ENCODE peak calls at places on chromosomes 16 and 17, in nine cellular contexts. One of them, this sample, is unnamed.

GRCh38 chr17:57261084-57261461 is 4.8 kb downstream of the MSI2 start:
- DNase-seq in mesothelial cell of epicardium: no peak
- DNase-seq in CD8-positive, alpha-beta T cell: no peak
- DNase-seq in BJ: no peak
- DNase-seq in MCF 10A: no peak
- DNase-seq in bronchial epithelial cell: no peak
- DNase-seq in Caco-2: no peak
- DNase-seq in body of pancreas: no peak
- DNase-seq in dorsolateral prefrontal cortex: no peak
- DNase-seq in this sample: no peak

GRCh38 chr16:84514874-84515835 is 10.7 kb upstream of the MEAK7 start:
- DNase-seq in bronchial epithelial cell: no peak
- DNase-seq in CD8-positive, alpha-beta T cell: peak
- DNase-seq in dorsolateral prefrontal cortex: no peak
- DNase-seq in Caco-2: peak
- DNase-seq in MCF 10A: no peak
- DNase-seq in BJ: no peak
- DNase-seq in body of pancreas: no peak
- DNase-seq in mesothelial cell of epicardium: no peak
- DNase-seq in this sample: peak

GRCh38 chr17:44543213-44543904 is 13.9 kb upstream of the FZD2 start:
- DNase-seq in CD8-positive, alpha-beta T cell: no peak
- DNase-seq in body of pancreas: no peak
- DNase-seq in dorsolateral prefrontal cortex: no peak
- DNase-seq in mesothelial cell of epicardium: peak
- DNase-seq in BJ: peak
- DNase-seq in MCF 10A: peak
- DNase-seq in bronchial epithelial cell: peak
- DNase-seq in Caco-2: peak
- DNase-seq in this sample: no peak

GRCh38 chr16:77376358-77376757 is 58.5 kb downstream of the ADAMTS18 start:
- DNase-seq in mesothelial cell of epicardium: no peak
- DNase-seq in bronchial epithelial cell: no peak
- DNase-seq in dorsolateral prefrontal cortex: no peak
- DNase-seq in Caco-2: no peak
- DNase-seq in CD8-positive, alpha-beta T cell: no peak
- DNase-seq in body of pancreas: no peak
- DNase-seq in MCF 10A: peak
- DNase-seq in BJ: no peak
- DNase-seq in this sample: no peak

GRCh38 chr17:6303664-6304063 is 131.3 kb downstream of the AIPL1 start:
- DNase-seq in MCF 10A: peak
- DNase-seq in mesothelial cell of epicardium: peak
- DNase-seq in CD8-positive, alpha-beta T cell: no peak
- DNase-seq in dorsolateral prefrontal cortex: no peak
- DNase-seq in Caco-2: peak
- DNase-seq in body of pancreas: no peak
- DNase-seq in bronchial epithelial cell: peak
- DNase-seq in BJ: no peak
- DNase-seq in this sample: no peak

GRCh38 chr17:33922971-33923370 is 332.1 kb upstream of the CCL2 start:
- DNase-seq in CD8-positive, alpha-beta T cell: no peak
- DNase-seq in dorsolateral prefrontal cortex: no peak
- DNase-seq in body of pancreas: no peak
- DNase-seq in BJ: no peak
- DNase-seq in mesothelial cell of epicardium: no peak
- DNase-seq in MCF 10A: no peak
- DNase-seq in bronchial epithelial cell: no peak
- DNase-seq in Caco-2: no peak
- DNase-seq in this sample: no peak

GRCh38 chr17:2191785-2192184 is 111.8 kb downstream of the SMG6 start:
- DNase-seq in Caco-2: no peak
- DNase-seq in body of pancreas: no peak
- DNase-seq in BJ: no peak
- DNase-seq in CD8-positive, alpha-beta T cell: no peak
- DNase-seq in MCF 10A: no peak
- DNase-seq in mesothelial cell of epicardium: no peak
- DNase-seq in bronchial epithelial cell: no peak
- DNase-seq in dorsolateral prefrontal cortex: no peak
- DNase-seq in this sample: no peak

GRCh38 chr16:77344306-77344705 is 90.5 kb downstream of the ADAMTS18 start:
- DNase-seq in bronchial epithelial cell: no peak
- DNase-seq in CD8-positive, alpha-beta T cell: no peak
- DNase-seq in MCF 10A: no peak
- DNase-seq in Caco-2: no peak
- DNase-seq in body of pancreas: no peak
- DNase-seq in BJ: no peak
- DNase-seq in dorsolateral prefrontal cortex: no peak
- DNase-seq in mesothelial cell of epicardium: no peak
- DNase-seq in this sample: no peak

GRCh38 chr16:2027024-2028010 is 615 bp downstream of the NHERF2 start:
- DNase-seq in BJ: no peak
- DNase-seq in body of pancreas: no peak
- DNase-seq in MCF 10A: no peak
- DNase-seq in dorsolateral prefrontal cortex: peak
- DNase-seq in CD8-positive, alpha-beta T cell: no peak
- DNase-seq in mesothelial cell of epicardium: no peak
- DNase-seq in bronchial epithelial cell: peak
- DNase-seq in Caco-2: peak
- DNase-seq in this sample: no peak

GRCh38 chr16:7086842-7087616 is 245.6 kb upstream of the RBFOX1 start:
- DNase-seq in CD8-positive, alpha-beta T cell: no peak
- DNase-seq in mesothelial cell of epicardium: peak
- DNase-seq in dorsolateral prefrontal cortex: peak
- DNase-seq in Caco-2: peak
- DNase-seq in MCF 10A: no peak
- DNase-seq in BJ: no peak
- DNase-seq in body of pancreas: no peak
- DNase-seq in bronchial epithelial cell: no peak
- DNase-seq in this sample: no peak

GRCh38 chr16:20814761-20815160 is 8.4 kb downstream of the REXO5 start:
- DNase-seq in CD8-positive, alpha-beta T cell: no peak
- DNase-seq in MCF 10A: no peak
- DNase-seq in body of pancreas: no peak
- DNase-seq in dorsolateral prefrontal cortex: no peak
- DNase-seq in Caco-2: no peak
- DNase-seq in bronchial epithelial cell: no peak
- DNase-seq in BJ: no peak
- DNase-seq in mesothelial cell of epicardium: no peak
- DNase-seq in this sample: no peak

GRCh38 chr16:21628772-21629171 is 23.6 kb downstream of the IGSF6 start:
- DNase-seq in mesothelial cell of epicardium: no peak
- DNase-seq in bronchial epithelial cell: no peak
- DNase-seq in dorsolateral prefrontal cortex: no peak
- DNase-seq in CD8-positive, alpha-beta T cell: no peak
- DNase-seq in MCF 10A: no peak
- DNase-seq in body of pancreas: no peak
- DNase-seq in BJ: peak
- DNase-seq in Caco-2: no peak
- DNase-seq in this sample: no peak

GRCh38 chr17:63120406-63120805 is 154.4 kb downstream of the TANC2 start:
- DNase-seq in dorsolateral prefrontal cortex: no peak
- DNase-seq in bronchial epithelial cell: peak
- DNase-seq in CD8-positive, alpha-beta T cell: no peak
- DNase-seq in mesothelial cell of epicardium: no peak
- DNase-seq in Caco-2: no peak
- DNase-seq in BJ: no peak
- DNase-seq in MCF 10A: peak
- DNase-seq in body of pancreas: no peak
- DNase-seq in this sample: no peak

GRCh38 chr17:75249564-75249963 is 11.8 kb downstream of the GGA3 start:
- DNase-seq in body of pancreas: no peak
- DNase-seq in BJ: no peak
- DNase-seq in bronchial epithelial cell: no peak
- DNase-seq in dorsolateral prefrontal cortex: no peak
- DNase-seq in CD8-positive, alpha-beta T cell: no peak
- DNase-seq in Caco-2: no peak
- DNase-seq in MCF 10A: no peak
- DNase-seq in mesothelial cell of epicardium: no peak
- DNase-seq in this sample: no peak

GRCh38 chr16:86834451-86835035 is 256.2 kb downstream of the FOXL1 start:
- DNase-seq in dorsolateral prefrontal cortex: no peak
- DNase-seq in Caco-2: peak
- DNase-seq in CD8-positive, alpha-beta T cell: no peak
- DNase-seq in MCF 10A: peak
- DNase-seq in BJ: no peak
- DNase-seq in body of pancreas: no peak
- DNase-seq in bronchial epithelial cell: peak
- DNase-seq in mesothelial cell of epicardium: no peak
- DNase-seq in this sample: no peak
- TF ChIP-seq CTCF in dorsolateral prefrontal cortex: no peak
- TF ChIP-seq CTCF in Caco-2: peak
- TF ChIP-seq CTCF in CD8-positive, alpha-beta T cell: no peak
- TF ChIP-seq CTCF in MCF 10A: no peak
- TF ChIP-seq CTCF in BJ: peak
- TF ChIP-seq CTCF in body of pancreas: no peak
- TF ChIP-seq CTCF in bronchial epithelial cell: peak
- TF ChIP-seq CTCF in mesothelial cell of epicardium: no peak
- TF ChIP-seq CTCF in this sample: no peak

GRCh38 chr17:31061678-31062077 is 33.1 kb upstream of the NF1 start:
- DNase-seq in dorsolateral prefrontal cortex: no peak
- DNase-seq in CD8-positive, alpha-beta T cell: no peak
- DNase-seq in bronchial epithelial cell: no peak
- DNase-seq in BJ: no peak
- DNase-seq in mesothelial cell of epicardium: peak
- DNase-seq in MCF 10A: no peak
- DNase-seq in body of pancreas: no peak
- DNase-seq in Caco-2: no peak
- DNase-seq in this sample: no peak
- TF ChIP-seq CTCF in dorsolateral prefrontal cortex: no peak
- TF ChIP-seq CTCF in CD8-positive, alpha-beta T cell: no peak
- TF ChIP-seq CTCF in bronchial epithelial cell: peak
- TF ChIP-seq CTCF in BJ: no peak
- TF ChIP-seq CTCF in mesothelial cell of epicardium: no peak
- TF ChIP-seq CTCF in MCF 10A: no peak
- TF ChIP-seq CTCF in body of pancreas: no peak
- TF ChIP-seq CTCF in Caco-2: no peak
- TF ChIP-seq CTCF in this sample: no peak

GRCh38 chr17:48556534-48557401 is 11.9 kb upstream of the HOXB2 start:
- DNase-seq in BJ: no peak
- DNase-seq in mesothelial cell of epicardium: no peak
- DNase-seq in bronchial epithelial cell: no peak
- DNase-seq in dorsolateral prefrontal cortex: no peak
- DNase-seq in Caco-2: no peak
- DNase-seq in CD8-positive, alpha-beta T cell: no peak
- DNase-seq in MCF 10A: no peak
- DNase-seq in body of pancreas: no peak
- DNase-seq in this sample: no peak

GRCh38 chr17:48554412-48555090 is 9.6 kb upstream of the HOXB2 start:
- DNase-seq in BJ: no peak
- DNase-seq in mesothelial cell of epicardium: no peak
- DNase-seq in body of pancreas: no peak
- DNase-seq in MCF 10A: no peak
- DNase-seq in bronchial epithelial cell: no peak
- DNase-seq in CD8-positive, alpha-beta T cell: no peak
- DNase-seq in dorsolateral prefrontal cortex: no peak
- DNase-seq in Caco-2: no peak
- DNase-seq in this sample: no peak

GRCh38 chr17:48555616-48556533 is 11.0 kb upstream of the HOXB2 start:
- DNase-seq in mesothelial cell of epicardium: peak
- DNase-seq in Caco-2: peak
- DNase-seq in CD8-positive, alpha-beta T cell: no peak
- DNase-seq in dorsolateral prefrontal cortex: no peak
- DNase-seq in bronchial epithelial cell: no peak
- DNase-seq in MCF 10A: no peak
- DNase-seq in body of pancreas: no peak
- DNase-seq in BJ: no peak
- DNase-seq in this sample: no peak

GRCh38 chr17:48553837-48554236 is 8.9 kb upstream of the HOXB2 start:
- DNase-seq in bronchial epithelial cell: no peak
- DNase-seq in CD8-positive, alpha-beta T cell: no peak
- DNase-seq in MCF 10A: no peak
- DNase-seq in body of pancreas: no peak
- DNase-seq in dorsolateral prefrontal cortex: no peak
- DNase-seq in BJ: no peak
- DNase-seq in Caco-2: no peak
- DNase-seq in mesothelial cell of epicardium: no peak
- DNase-seq in this sample: no peak

DNA sequence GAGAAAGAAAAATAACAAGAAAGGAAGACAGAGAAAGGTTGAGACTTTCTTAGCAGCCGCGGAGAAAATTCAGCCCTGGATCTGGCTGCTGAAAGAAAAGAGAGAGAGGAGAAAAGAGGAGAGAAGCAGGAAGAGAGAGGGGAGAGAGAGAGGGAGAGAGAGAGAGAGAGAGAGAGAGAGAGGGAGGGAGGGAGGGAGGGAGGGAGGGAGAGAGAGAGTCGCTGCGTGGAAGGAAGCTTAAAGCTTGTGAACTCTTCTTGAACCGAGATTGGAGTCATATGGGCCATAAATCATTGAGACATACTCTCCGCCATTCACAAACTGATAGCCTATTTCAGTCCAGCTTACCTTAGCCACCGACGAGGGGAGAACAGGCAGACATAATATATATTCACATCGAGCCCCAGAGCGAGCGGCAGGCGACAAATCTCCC is 10.3 kb upstream of the HOXB2 start:
- DNase-seq in bronchial epithelial cell: no peak
- DNase-seq in dorsolateral prefrontal cortex: no peak
- DNase-seq in BJ: no peak
- DNase-seq in CD8-positive, alpha-beta T cell: no peak
- DNase-seq in MCF 10A: no peak
- DNase-seq in body of pancreas: no peak
- DNase-seq in mesothelial cell of epicardium: peak
- DNase-seq in Caco-2: peak
- DNase-seq in this sample: no peak
- TF ChIP-seq CTCF in bronchial epithelial cell: no peak
- TF ChIP-seq CTCF in dorsolateral prefrontal cortex: no peak
- TF ChIP-seq CTCF in BJ: no peak
- TF ChIP-seq CTCF in CD8-positive, alpha-beta T cell: no peak
- TF ChIP-seq CTCF in MCF 10A: no peak
- TF ChIP-seq CTCF in body of pancreas: peak
- TF ChIP-seq CTCF in mesothelial cell of epicardium: no peak
- TF ChIP-seq CTCF in Caco-2: no peak
- TF ChIP-seq CTCF in this sample: no peak

DNA sequence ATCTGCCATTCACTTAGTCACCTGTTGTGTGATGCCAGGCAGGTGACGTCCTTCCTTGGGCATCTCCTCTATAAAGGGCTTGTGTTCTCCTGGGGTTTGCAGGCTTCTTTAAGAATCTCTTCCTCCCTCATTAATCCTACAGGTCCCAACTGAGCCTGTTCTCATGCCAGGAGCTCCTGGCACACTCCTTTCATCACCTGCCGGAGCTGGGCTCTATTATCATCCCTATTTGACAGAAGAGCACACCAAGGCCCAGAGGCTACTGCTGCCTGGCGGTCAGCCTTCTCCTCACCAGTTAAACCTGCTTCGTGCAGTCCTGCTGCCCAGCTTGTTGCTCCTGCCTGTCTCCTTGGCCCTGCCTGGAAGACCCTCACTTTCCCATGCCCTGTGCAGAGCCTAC is 51.2 kb downstream of the RAI1 start:
- DNase-seq in Caco-2: no peak
- DNase-seq in BJ: no peak
- DNase-seq in bronchial epithelial cell: no peak
- DNase-seq in MCF 10A: no peak
- DNase-seq in body of pancreas: no peak
- DNase-seq in mesothelial cell of epicardium: no peak
- DNase-seq in CD8-positive, alpha-beta T cell: no peak
- DNase-seq in dorsolateral prefrontal cortex: no peak
- DNase-seq in this sample: no peak
- TF ChIP-seq CTCF in Caco-2: no peak
- TF ChIP-seq CTCF in BJ: no peak
- TF ChIP-seq CTCF in bronchial epithelial cell: no peak
- TF ChIP-seq CTCF in MCF 10A: no peak
- TF ChIP-seq CTCF in body of pancreas: no peak
- TF ChIP-seq CTCF in mesothelial cell of epicardium: no peak
- TF ChIP-seq CTCF in CD8-positive, alpha-beta T cell: no peak
- TF ChIP-seq CTCF in dorsolateral prefrontal cortex: no peak
- TF ChIP-seq CTCF in this sample: no peak

This sample was measured in natural killer cell.